ENCODE peak calls at places on chromosomes 1 and 21, in five cellular contexts. O is left ventricle myocardium superior, I is upper lobe of right lung, G is NCI-H524 treated with DMSO at 0.1 percent for 48 hours, U is HFFc6. L is an unnamed sample.

GRCh38 chr21:40512590-40512989 is 334.4 kb downstream of the DSCAM start:
- DNase-seq in O (no peak), I (no peak), G (no peak), U (no peak), L (no peak)

GRCh38 chr1:164880199-164880598 is 321.2 kb downstream of the PBX1 start:
- DNase-seq in O (no peak), I (no peak), G (no peak), U (no peak), L (no peak)

GRCh38 chr1:86197206-86197855 is 40.8 kb upstream of the COL24A1 start:
- DNase-seq in O (no peak), I (no peak), G (peak), U (no peak), L (no peak)

GRCh38 chr1:175742790-175743459 is 470 bp downstream of the TNR start:
- DNase-seq in O (no peak), I (no peak), G (no peak), U (no peak), L (peak)

GRCh38 chr1:81949421-81949820 is 148.7 kb downstream of the ADGRL2 start:
- DNase-seq in O (no peak), I (no peak), G (no peak), U (no peak), L (peak)

GRCh38 chr21:45644041-45644906 is 749 bp downstream of the PCBP3 start:
- DNase-seq in O (peak), I (no peak), G (no peak), U (no peak), L (no peak)

GRCh38 chr21:42063206-42063577 is 7.9 kb upstream of the UMODL1 start:
- DNase-seq in O (no peak), I (no peak), G (no peak), U (no peak), L (no peak)

GRCh38 chr1:162019006-162019405 is 4.7 kb downstream of the OLFML2B start:
- DNase-seq in O (no peak), I (no peak), G (peak), U (peak), L (peak)

GRCh38 chr1:2159124-2159523 is 35.4 kb downstream of the FAAP20 start:
- DNase-seq in O (no peak), I (no peak), G (no peak), U (no peak), L (no peak)

GRCh38 chr1:34770891-34771508 is 10.0 kb upstream of the GJB3 start:
- DNase-seq in O (no peak), I (no peak), G (no peak), U (no peak), L (no peak)

GRCh38 chr21:46376231-46376628 is 52.3 kb downstream of the PCNT start:
- DNase-seq in O (peak), I (no peak), G (no peak), U (no peak), L (no peak)

GRCh38 chr21:17784604-17785402 is 34.4 kb downstream of the C21orf91 start:
- DNase-seq in O (no peak), I (no peak), G (no peak), U (no peak), L (no peak)

GRCh38 chr1:173052681-173053196 is 2.0 kb upstream of the TNFSF18 start:
- DNase-seq in O (no peak), I (no peak), G (no peak), U (no peak), L (peak)

GRCh38 chr1:10903421-10903820 is 107.0 kb upstream of the CASZ1 start:
- DNase-seq in O (no peak), I (no peak), G (no peak), U (no peak), L (no peak)

GRCh38 chr1:112002525-112002924 is 13.1 kb upstream of the KCND3 start:
- DNase-seq in O (no peak), I (no peak), G (no peak), U (no peak), L (no peak)

GRCh38 chr1:63915121-63915520 is 141.3 kb downstream of the ROR1 start:
- DNase-seq in O (no peak), I (no peak), G (no peak), U (no peak), L (no peak)